ENCODE peak calls at places on chromosome 7, in six cellular contexts. One of them, this sample, is unnamed.

GRCh38 chr7:43834463-43835251 is 34.7 kb downstream of the MRPS24 start:
- DNase-seq in T47D: no peak
- DNase-seq in fibroblast of pulmonary artery: peak
- DNase-seq in AG10803: peak
- DNase-seq in T-helper 2 cell: peak
- DNase-seq in M059J: peak
- DNase-seq in this sample: no peak

GRCh38 chr7:64997927-64998391 is 7.1 kb upstream of the ZNF117 start:
- DNase-seq in T47D: no peak
- DNase-seq in fibroblast of pulmonary artery: no peak
- DNase-seq in AG10803: peak
- DNase-seq in T-helper 2 cell: no peak
- DNase-seq in M059J: no peak
- DNase-seq in this sample: no peak

GRCh38 chr7:158108646-158109293 is 478.9 kb downstream of the PTPRN2 start:
- DNase-seq in T47D: no peak
- DNase-seq in fibroblast of pulmonary artery: no peak
- DNase-seq in AG10803: no peak
- DNase-seq in T-helper 2 cell: no peak
- DNase-seq in M059J: no peak
- DNase-seq in this sample: no peak

GRCh38 chr7:142587578-142588191 is 161.6 kb upstream of the PRSS1 start:
- DNase-seq in T47D: peak
- DNase-seq in fibroblast of pulmonary artery: peak
- DNase-seq in AG10803: peak
- DNase-seq in T-helper 2 cell: peak
- DNase-seq in M059J: peak
- DNase-seq in this sample: no peak

GRCh38 chr7:81036041-81036440 is 117.2 kb upstream of the SEMA3C start:
- DNase-seq in T47D: no peak
- DNase-seq in fibroblast of pulmonary artery: peak
- DNase-seq in AG10803: peak
- DNase-seq in T-helper 2 cell: no peak
- DNase-seq in M059J: peak
- DNase-seq in this sample: no peak

GRCh38 chr7:140231779-140232491 is 55.2 kb upstream of the KDM7A start:
- DNase-seq in T47D: no peak
- DNase-seq in fibroblast of pulmonary artery: no peak
- DNase-seq in AG10803: no peak
- DNase-seq in T-helper 2 cell: peak
- DNase-seq in M059J: no peak
- DNase-seq in this sample: no peak

GRCh38 chr7:113159746-113160339 is 41.5 kb upstream of the SMIM30 start:
- DNase-seq in T47D: peak
- DNase-seq in fibroblast of pulmonary artery: peak
- DNase-seq in AG10803: peak
- DNase-seq in T-helper 2 cell: peak
- DNase-seq in M059J: peak
- DNase-seq in this sample: no peak

GRCh38 chr7:117667456-117667855 is 187.6 kb downstream of the CFTR start:
- DNase-seq in T47D: no peak
- DNase-seq in fibroblast of pulmonary artery: peak
- DNase-seq in AG10803: no peak
- DNase-seq in T-helper 2 cell: no peak
- DNase-seq in M059J: peak
- DNase-seq in this sample: no peak

GRCh38 chr7:37642028-37642540 is 41.5 kb upstream of the GPR141 start:
- DNase-seq in T47D: no peak
- DNase-seq in fibroblast of pulmonary artery: no peak
- DNase-seq in AG10803: no peak
- DNase-seq in T-helper 2 cell: no peak
- DNase-seq in M059J: peak
- DNase-seq in this sample: no peak

GRCh38 chr7:19099924-19100323 is 17.5 kb downstream of the TWIST1 start:
- DNase-seq in T47D: no peak
- DNase-seq in fibroblast of pulmonary artery: no peak
- DNase-seq in AG10803: no peak
- DNase-seq in T-helper 2 cell: no peak
- DNase-seq in M059J: no peak
- DNase-seq in this sample: no peak

GRCh38 chr7:103613655-103614642 is 167.9 kb upstream of the SLC26A5 start:
- DNase-seq in T47D: no peak
- DNase-seq in fibroblast of pulmonary artery: no peak
- DNase-seq in AG10803: peak
- DNase-seq in T-helper 2 cell: no peak
- DNase-seq in M059J: peak
- DNase-seq in this sample: no peak

GRCh38 chr7:15628876-15629275 is 57.6 kb downstream of the MEOX2 start:
- DNase-seq in T47D: no peak
- DNase-seq in fibroblast of pulmonary artery: no peak
- DNase-seq in AG10803: no peak
- DNase-seq in T-helper 2 cell: no peak
- DNase-seq in M059J: peak
- DNase-seq in this sample: no peak

GRCh38 chr7:130941322-130942210 is 207.6 kb upstream of the KLF14 start:
- DNase-seq in T47D: peak
- DNase-seq in fibroblast of pulmonary artery: peak
- DNase-seq in AG10803: peak
- DNase-seq in T-helper 2 cell: no peak
- DNase-seq in M059J: peak
- DNase-seq in this sample: peak

GRCh38 chr7:80263321-80263720 is 128.7 kb downstream of the GNAI1 start:
- DNase-seq in T47D: no peak
- DNase-seq in fibroblast of pulmonary artery: peak
- DNase-seq in AG10803: peak
- DNase-seq in T-helper 2 cell: no peak
- DNase-seq in M059J: no peak
- DNase-seq in this sample: no peak

GRCh38 chr7:29539471-29539870 is 24.2 kb upstream of the PRR15 start:
- DNase-seq in T47D: no peak
- DNase-seq in fibroblast of pulmonary artery: no peak
- DNase-seq in AG10803: no peak
- DNase-seq in T-helper 2 cell: no peak
- DNase-seq in M059J: no peak
- DNase-seq in this sample: no peak

This sample was measured in kidney.